ENCODE peak calls at places on chromosomes 7 and 10, in ten cellular contexts. One of them, this sample, is unnamed.

GRCh38 chr7:111370002-111370401 is 192.3 kb downstream of the IMMP2L start:
- DNase-seq in IMR-90: no peak
- DNase-seq in uterus: no peak
- DNase-seq in HCT116: no peak
- DNase-seq in esophagus squamous epithelium: no peak
- DNase-seq in prostate gland: no peak
- DNase-seq in heart left ventricle: no peak
- DNase-seq in tibial nerve: no peak
- DNase-seq in A549: no peak
- DNase-seq in ovary: no peak
- DNase-seq in this sample: no peak

GRCh38 chr10:124632064-124632531 is 112.1 kb downstream of the FAM53B start:
- DNase-seq in IMR-90: no peak
- DNase-seq in uterus: no peak
- DNase-seq in HCT116: no peak
- DNase-seq in esophagus squamous epithelium: no peak
- DNase-seq in prostate gland: peak; percentile 87
- DNase-seq in heart left ventricle: peak; percentile 80
- DNase-seq in tibial nerve: peak; percentile 51
- DNase-seq in A549: no peak
- DNase-seq in ovary: peak; percentile 84
- DNase-seq in this sample: peak; percentile 64

GRCh38 chr10:74882831-74883230 is 56.4 kb downstream of the KAT6B start:
- DNase-seq in IMR-90: peak; percentile 76
- DNase-seq in uterus: no peak
- DNase-seq in HCT116: no peak
- DNase-seq in esophagus squamous epithelium: no peak
- DNase-seq in prostate gland: no peak
- DNase-seq in heart left ventricle: no peak
- DNase-seq in tibial nerve: no peak
- DNase-seq in A549: no peak
- DNase-seq in ovary: no peak
- DNase-seq in this sample: no peak

GRCh38 chr10:27618036-27618615 is 114.0 kb downstream of the RAB18 start:
- DNase-seq in IMR-90: no peak
- DNase-seq in uterus: no peak
- DNase-seq in HCT116: no peak
- DNase-seq in esophagus squamous epithelium: no peak
- DNase-seq in prostate gland: no peak
- DNase-seq in heart left ventricle: no peak
- DNase-seq in tibial nerve: no peak
- DNase-seq in A549: no peak
- DNase-seq in ovary: no peak
- DNase-seq in this sample: no peak

GRCh38 chr7:134134004-134134403 is 6.9 kb downstream of the LRGUK start:
- DNase-seq in IMR-90: no peak
- DNase-seq in uterus: no peak
- DNase-seq in HCT116: no peak
- DNase-seq in esophagus squamous epithelium: no peak
- DNase-seq in prostate gland: no peak
- DNase-seq in heart left ventricle: no peak
- DNase-seq in tibial nerve: no peak
- DNase-seq in A549: no peak
- DNase-seq in ovary: no peak
- DNase-seq in this sample: no peak

GRCh38 chr7:47873767-47874166 is 74.5 kb downstream of the PKD1L1 start:
- DNase-seq in IMR-90: peak; percentile 65
- DNase-seq in uterus: no peak
- DNase-seq in HCT116: no peak
- DNase-seq in esophagus squamous epithelium: no peak
- DNase-seq in prostate gland: no peak
- DNase-seq in heart left ventricle: no peak
- DNase-seq in tibial nerve: no peak
- DNase-seq in A549: peak; percentile 60
- DNase-seq in ovary: no peak
- DNase-seq in this sample: no peak

GRCh38 chr7:110283056-110283455 is 807.9 kb upstream of the LRRN3 start:
- DNase-seq in IMR-90: no peak
- DNase-seq in uterus: no peak
- DNase-seq in HCT116: no peak
- DNase-seq in esophagus squamous epithelium: no peak
- DNase-seq in prostate gland: peak; percentile 78
- DNase-seq in heart left ventricle: no peak
- DNase-seq in tibial nerve: no peak
- DNase-seq in A549: no peak
- DNase-seq in ovary: no peak
- DNase-seq in this sample: no peak

GRCh38 chr10:120824864-120825263 is 26.3 kb upstream of the WDR11 start:
- DNase-seq in IMR-90: no peak
- DNase-seq in uterus: no peak
- DNase-seq in HCT116: peak; percentile 54
- DNase-seq in esophagus squamous epithelium: no peak
- DNase-seq in prostate gland: peak; percentile 5
- DNase-seq in heart left ventricle: no peak
- DNase-seq in tibial nerve: no peak
- DNase-seq in A549: peak; percentile 20
- DNase-seq in ovary: no peak
- DNase-seq in this sample: no peak

GRCh38 chr10:86218160-86218559 is 148.4 kb downstream of the GRID1 start:
- DNase-seq in IMR-90: no peak
- DNase-seq in uterus: no peak
- DNase-seq in HCT116: no peak
- DNase-seq in esophagus squamous epithelium: no peak
- DNase-seq in prostate gland: no peak
- DNase-seq in heart left ventricle: peak; percentile 16
- DNase-seq in tibial nerve: no peak
- DNase-seq in A549: no peak
- DNase-seq in ovary: no peak
- DNase-seq in this sample: no peak

GRCh38 chr7:93194368-93194767 is 31.9 kb downstream of the HEPACAM2 start:
- DNase-seq in IMR-90: peak; percentile 86
- DNase-seq in uterus: no peak
- DNase-seq in HCT116: no peak
- DNase-seq in esophagus squamous epithelium: no peak
- DNase-seq in prostate gland: no peak
- DNase-seq in heart left ventricle: no peak
- DNase-seq in tibial nerve: no peak
- DNase-seq in A549: no peak
- DNase-seq in ovary: no peak
- DNase-seq in this sample: no peak

GRCh38 chr7:66245008-66245407 is 39.9 kb downstream of the TPST1 start:
- DNase-seq in IMR-90: no peak
- DNase-seq in uterus: no peak
- DNase-seq in HCT116: no peak
- DNase-seq in esophagus squamous epithelium: no peak
- DNase-seq in prostate gland: no peak
- DNase-seq in heart left ventricle: no peak
- DNase-seq in tibial nerve: no peak
- DNase-seq in A549: no peak
- DNase-seq in ovary: no peak
- DNase-seq in this sample: no peak

GRCh38 chr10:23693398-23693797 is 254.5 kb downstream of the OTUD1 start:
- DNase-seq in IMR-90: no peak
- DNase-seq in uterus: no peak
- DNase-seq in HCT116: no peak
- DNase-seq in esophagus squamous epithelium: no peak
- DNase-seq in prostate gland: peak; percentile 15
- DNase-seq in heart left ventricle: no peak
- DNase-seq in tibial nerve: no peak
- DNase-seq in A549: no peak
- DNase-seq in ovary: no peak
- DNase-seq in this sample: peak; percentile 51

GRCh38 chr7:136014659-136015058 is 37.5 kb upstream of the MTPN start:
- DNase-seq in IMR-90: no peak
- DNase-seq in uterus: no peak
- DNase-seq in HCT116: no peak
- DNase-seq in esophagus squamous epithelium: no peak
- DNase-seq in prostate gland: no peak
- DNase-seq in heart left ventricle: no peak
- DNase-seq in tibial nerve: no peak
- DNase-seq in A549: no peak
- DNase-seq in ovary: no peak
- DNase-seq in this sample: no peak

GRCh38 chr10:5123886-5124285 is 29.7 kb downstream of the AKR1C3 start:
- DNase-seq in IMR-90: no peak
- DNase-seq in uterus: no peak
- DNase-seq in HCT116: no peak
- DNase-seq in esophagus squamous epithelium: no peak
- DNase-seq in prostate gland: no peak
- DNase-seq in heart left ventricle: no peak
- DNase-seq in tibial nerve: no peak
- DNase-seq in A549: no peak
- DNase-seq in ovary: no peak
- DNase-seq in this sample: no peak

GRCh38 chr7:28013019-28013418 is 167.6 kb downstream of the JAZF1 start:
- DNase-seq in IMR-90: no peak
- DNase-seq in uterus: no peak
- DNase-seq in HCT116: no peak
- DNase-seq in esophagus squamous epithelium: no peak
- DNase-seq in prostate gland: no peak
- DNase-seq in heart left ventricle: no peak
- DNase-seq in tibial nerve: no peak
- DNase-seq in A549: no peak
- DNase-seq in ovary: no peak
- DNase-seq in this sample: no peak

GRCh38 chr10:129842031-129842430 is 122.0 kb downstream of the EBF3 start:
- DNase-seq in IMR-90: no peak
- DNase-seq in uterus: no peak
- DNase-seq in HCT116: no peak
- DNase-seq in esophagus squamous epithelium: no peak
- DNase-seq in prostate gland: no peak
- DNase-seq in heart left ventricle: no peak
- DNase-seq in tibial nerve: no peak
- DNase-seq in A549: no peak
- DNase-seq in ovary: no peak
- DNase-seq in this sample: no peak

GRCh38 chr7:107857541-107857912 is 33.5 kb upstream of the DLD start:
- DNase-seq in IMR-90: peak; percentile 33
- DNase-seq in uterus: no peak
- DNase-seq in HCT116: no peak
- DNase-seq in esophagus squamous epithelium: no peak
- DNase-seq in prostate gland: no peak
- DNase-seq in heart left ventricle: no peak
- DNase-seq in tibial nerve: no peak
- DNase-seq in A549: no peak
- DNase-seq in ovary: peak; percentile 53
- DNase-seq in this sample: no peak

GRCh38 chr10:107649249-107649648 is 484.7 kb upstream of the SORCS1 start:
- DNase-seq in IMR-90: no peak
- DNase-seq in uterus: no peak
- DNase-seq in HCT116: no peak
- DNase-seq in esophagus squamous epithelium: no peak
- DNase-seq in prostate gland: no peak
- DNase-seq in heart left ventricle: no peak
- DNase-seq in tibial nerve: no peak
- DNase-seq in A549: no peak
- DNase-seq in ovary: no peak
- DNase-seq in this sample: no peak

GRCh38 chr7:158353606-158354570 is 233.7 kb downstream of the PTPRN2 start:
- DNase-seq in IMR-90: no peak
- DNase-seq in uterus: no peak
- DNase-seq in HCT116: peak; percentile 22
- DNase-seq in esophagus squamous epithelium: no peak
- DNase-seq in prostate gland: no peak
- DNase-seq in heart left ventricle: no peak
- DNase-seq in tibial nerve: no peak
- DNase-seq in A549: no peak
- DNase-seq in ovary: no peak
- DNase-seq in this sample: no peak

GRCh38 chr10:79180619-79181221 is 112.0 kb downstream of the ZMIZ1 start:
- DNase-seq in IMR-90: no peak
- DNase-seq in uterus: no peak
- DNase-seq in HCT116: no peak
- DNase-seq in esophagus squamous epithelium: no peak
- DNase-seq in prostate gland: no peak
- DNase-seq in heart left ventricle: no peak
- DNase-seq in tibial nerve: no peak
- DNase-seq in A549: no peak
- DNase-seq in ovary: no peak
- DNase-seq in this sample: no peak
- H3K4me1 ChIP-seq in IMR-90: peaks cover 81% of the 10 kb centered on the region
- H3K4me1 ChIP-seq in uterus: peaks cover 44% of the 10 kb centered on the region
- H3K4me1 ChIP-seq in HCT116: peaks cover 72% of the 10 kb centered on the region
- H3K4me1 ChIP-seq in esophagus squamous epithelium: peaks cover 100% of the 10 kb centered on the region
- H3K4me1 ChIP-seq in prostate gland: peaks cover 6% of the 10 kb centered on the region
- H3K4me1 ChIP-seq in heart left ventricle: peaks cover 59% of the 10 kb centered on the region
- H3K4me1 ChIP-seq in tibial nerve: no peaks in the 10 kb centered on the region
- H3K4me1 ChIP-seq in A549: peaks cover 100% of the 10 kb centered on the region
- H3K4me1 ChIP-seq in ovary: peaks cover 72% of the 10 kb centered on the region
- H3K4me1 ChIP-seq in this sample: peaks cover 23% of the 10 kb centered on the region

GRCh38 chr7:114922151-114922651 is 307 bp downstream of the MDFIC start:
- DNase-seq in IMR-90: peak; percentile 64
- DNase-seq in uterus: peak; percentile 63
- DNase-seq in HCT116: no peak
- DNase-seq in esophagus squamous epithelium: no peak
- DNase-seq in prostate gland: peak; percentile 11
- DNase-seq in heart left ventricle: peak; percentile 73
- DNase-seq in tibial nerve: peak; percentile 26
- DNase-seq in A549: peak; percentile 38
- DNase-seq in ovary: peak; percentile 66
- DNase-seq in this sample: no peak
- TF ChIP-seq POLR2A in IMR-90: peak; percentile 80
- TF ChIP-seq POLR2A in uterus: peak; percentile 41
- TF ChIP-seq POLR2A in HCT116: peak; percentile 22
- TF ChIP-seq POLR2A in esophagus squamous epithelium: peak; percentile 59
- TF ChIP-seq POLR2A in prostate gland: no peak
- TF ChIP-seq POLR2A in heart left ventricle: no peak
- TF ChIP-seq POLR2A in tibial nerve: no peak
- TF ChIP-seq POLR2A in A549: peak; percentile 32
- TF ChIP-seq POLR2A in ovary: peak; percentile 39
- TF ChIP-seq POLR2A in this sample: no peak

DNA sequence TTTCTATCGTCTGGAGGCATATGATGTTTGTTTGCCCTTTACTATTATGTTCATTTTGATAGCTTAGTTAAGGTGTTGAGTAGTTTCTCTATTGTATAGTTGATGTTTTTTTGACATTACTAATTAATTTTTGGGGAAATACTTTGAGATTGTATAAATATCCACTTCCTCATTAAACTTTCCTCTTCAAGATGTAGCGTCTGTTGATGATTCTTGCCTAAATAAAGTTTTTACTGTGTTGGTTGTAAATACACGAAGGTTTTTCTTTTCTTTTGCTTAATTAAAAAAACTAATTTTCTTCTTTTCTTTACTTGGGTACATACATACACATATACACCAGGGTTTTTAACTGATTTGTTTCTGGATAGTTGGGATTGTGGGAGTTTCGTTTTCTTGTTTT is 8.5 kb downstream of the KMT2E start:
- DNase-seq in IMR-90: no peak
- DNase-seq in uterus: no peak
- DNase-seq in HCT116: no peak
- DNase-seq in esophagus squamous epithelium: no peak
- DNase-seq in prostate gland: no peak
- DNase-seq in heart left ventricle: no peak
- DNase-seq in tibial nerve: no peak
- DNase-seq in A549: no peak
- DNase-seq in ovary: no peak
- DNase-seq in this sample: no peak
- H3K4me3 ChIP-seq in IMR-90: no peak overlapping the region
- H3K4me3 ChIP-seq in uterus: no peak overlapping the region
- H3K4me3 ChIP-seq in HCT116: no peak overlapping the region
- H3K4me3 ChIP-seq in esophagus squamous epithelium: no peak overlapping the region
- H3K4me3 ChIP-seq in prostate gland: no peak overlapping the region
- H3K4me3 ChIP-seq in heart left ventricle: no peak overlapping the region
- H3K4me3 ChIP-seq in tibial nerve: no peak overlapping the region
- H3K4me3 ChIP-seq in A549: no peak overlapping the region
- H3K4me3 ChIP-seq in ovary: no peak overlapping the region
- H3K4me3 ChIP-seq in this sample: no peak overlapping the region

GRCh38 chr7:148337166-148337565 is 253.4 kb upstream of the C7orf33 start:
- DNase-seq in IMR-90: no peak
- DNase-seq in uterus: no peak
- DNase-seq in HCT116: no peak
- DNase-seq in esophagus squamous epithelium: no peak
- DNase-seq in prostate gland: no peak
- DNase-seq in heart left ventricle: no peak
- DNase-seq in tibial nerve: no peak
- DNase-seq in A549: no peak
- DNase-seq in ovary: no peak
- DNase-seq in this sample: no peak
- H3K4me1 ChIP-seq in IMR-90: no peaks in the 10 kb centered on the region
- H3K4me1 ChIP-seq in uterus: no peaks in the 10 kb centered on the region
- H3K4me1 ChIP-seq in HCT116: peaks cover 11% of the 10 kb centered on the region
- H3K4me1 ChIP-seq in esophagus squamous epithelium: peaks cover 36% of the 10 kb centered on the region
- H3K4me1 ChIP-seq in prostate gland: no peaks in the 10 kb centered on the region
- H3K4me1 ChIP-seq in heart left ventricle: no peaks in the 10 kb centered on the region
- H3K4me1 ChIP-seq in tibial nerve: no peaks in the 10 kb centered on the region
- H3K4me1 ChIP-seq in A549: peaks cover 5% of the 10 kb centered on the region
- H3K4me1 ChIP-seq in ovary: no peaks in the 10 kb centered on the region
- H3K4me1 ChIP-seq in this sample: peaks cover 3% of the 10 kb centered on the region